ENCODE peak calls at places on chromosomes 2 and 18, in four cellular contexts. J is IMR-90, K is Peyer's patch, T is heart left ventricle. Y is an unnamed sample.

GRCh38 chr2:53519925-53520629 is 247.5 kb upstream of the CHAC2 start:
- DNase-seq in J (peak; percentile 21), K (no peak), T (no peak), Y (no peak)

GRCh38 chr2:159738509-159739390 is 26.4 kb downstream of the MARCHF7 start:
- DNase-seq in K (no peak), J (no peak), T (no peak), Y (no peak)

GRCh38 chr2:206614825-206615224 is 27.5 kb upstream of the FAM237A start:
- DNase-seq in J (peak; percentile 32), K (no peak), T (no peak), Y (no peak)

GRCh38 chr2:144516981-144517824 is 2.7 kb downstream of the ZEB2 start:
- DNase-seq in J (peak; percentile 98), T (peak; percentile 70), K (peak; percentile 63), Y (peak; percentile 53)

GRCh38 chr2:200028998-200029397 is 73.6 kb downstream of the MAIP1 start:
- DNase-seq in T (no peak), K (no peak), J (peak; percentile 12), Y (no peak)

GRCh38 chr2:101106453-101107181 is 44.6 kb downstream of the TBC1D8 start:
- DNase-seq in K (no peak), J (peak; percentile 1), T (no peak), Y (no peak)

GRCh38 chr18:21740474-21740723 is 193 bp upstream of the MIB1 start:
- DNase-seq in T (peak; percentile 99), K (peak; percentile 99), J (peak; percentile 94), Y (peak; percentile 98)

GRCh38 chr18:79868168-79868784 is 70.5 kb downstream of the KCNG2 start:
- DNase-seq in T (no peak), K (peak; percentile 43), J (no peak), Y (no peak)

GRCh38 chr2:118577202-118577601 is 270.2 kb downstream of the EN1 start:
- DNase-seq in K (no peak), J (no peak), T (no peak), Y (no peak)

GRCh38 chr18:79779021-79779699 is 18.6 kb upstream of the KCNG2 start:
- DNase-seq in T (peak; percentile 12), K (peak; percentile 21), J (no peak), Y (no peak)

GRCh38 chr2:101788995-101789970 is 91.8 kb downstream of the MAP4K4 start:
- DNase-seq in K (no peak), T (no peak), J (peak; percentile 44), Y (no peak)

GRCh38 chr18:26450989-26451682 is 97.2 kb downstream of the KCTD1 start:
- DNase-seq in J (no peak), K (no peak), T (no peak), Y (no peak)

GRCh38 chr2:69624611-69625010 is 18.9 kb downstream of the AAK1 start:
- DNase-seq in T (no peak), K (no peak), J (no peak), Y (no peak)

GRCh38 chr2:175441361-175441760 is 259.9 kb upstream of the ATP5MC3 start:
- DNase-seq in T (no peak), J (no peak), K (no peak), Y (no peak)

GRCh38 chr2:20611077-20611843 is 39.6 kb downstream of the HS1BP3 start:
- DNase-seq in K (peak; percentile 54), T (peak; percentile 87), J (peak; percentile 97), Y (peak; percentile 85)

GRCh38 chr2:97739020-97739892 is 25.9 kb downstream of the ZAP70 start:
- DNase-seq in K (peak; percentile 46), T (no peak), J (no peak), Y (no peak)

GRCh38 chr2:54881759-54882158 is 158.3 kb downstream of the EML6 start:
- DNase-seq in J (no peak), K (no peak), T (no peak), Y (no peak)

GRCh38 chr2:223934870-223935269 is 10.3 kb downstream of the WDFY1 start:
- DNase-seq in T (no peak), J (no peak), K (no peak), Y (no peak)
- H3K4me1 ChIP-seq in T (peaks cover 72% of the 10 kb centered on the region), J (peaks cover 20% of the 10 kb centered on the region), K (peaks cover 23% of the 10 kb centered on the region), Y (peaks cover 7% of the 10 kb centered on the region)

GRCh38 chr2:201235865-201236811 is 24.2 kb upstream of the CASP8 start:
- DNase-seq in J (peak; percentile 78), K (peak; percentile 56), T (peak; percentile 60), Y (peak; percentile 44)

GRCh38 chr2:201237486-201238241 is 22.7 kb upstream of the CASP8 start:
- DNase-seq in J (no peak), T (no peak), K (no peak), Y (no peak)

GRCh38 chr2:201232125-201232815 is 28.1 kb upstream of the CASP8 start:
- DNase-seq in T (peak; percentile 89), K (peak; percentile 86), J (peak; percentile 87), Y (peak; percentile 71)

GRCh38 chr2:201234167-201235139 is 25.9 kb upstream of the CASP8 start:
- DNase-seq in K (no peak), J (peak; percentile 46), T (no peak), Y (no peak)

GRCh38 chr2:201233192-201234166 is 26.9 kb upstream of the CASP8 start:
- DNase-seq in T (peak; percentile 63), K (peak; percentile 90), J (no peak), Y (peak; percentile 47)
- TF ChIP-seq POLR2A in T (peak; percentile 27), K (peak; percentile 95), J (no peak), Y (peak; percentile 35)

GRCh38 chr2:8527031-8527430 is 154.8 kb upstream of the ID2 start:
- DNase-seq in J (no peak), K (no peak), T (no peak), Y (no peak)

GRCh38 chr2:8525236-8525581 is 156.6 kb upstream of the ID2 start:
- DNase-seq in J (no peak), T (no peak), K (no peak), Y (no peak)

GRCh38 chr2:8526403-8526696 is 155.5 kb upstream of the ID2 start:
- DNase-seq in K (no peak), J (no peak), T (no peak), Y (no peak)

GRCh38 chr2:8524823-8525222 is 157.0 kb upstream of the ID2 start:
- DNase-seq in J (no peak), T (no peak), K (no peak), Y (no peak)

DNA sequence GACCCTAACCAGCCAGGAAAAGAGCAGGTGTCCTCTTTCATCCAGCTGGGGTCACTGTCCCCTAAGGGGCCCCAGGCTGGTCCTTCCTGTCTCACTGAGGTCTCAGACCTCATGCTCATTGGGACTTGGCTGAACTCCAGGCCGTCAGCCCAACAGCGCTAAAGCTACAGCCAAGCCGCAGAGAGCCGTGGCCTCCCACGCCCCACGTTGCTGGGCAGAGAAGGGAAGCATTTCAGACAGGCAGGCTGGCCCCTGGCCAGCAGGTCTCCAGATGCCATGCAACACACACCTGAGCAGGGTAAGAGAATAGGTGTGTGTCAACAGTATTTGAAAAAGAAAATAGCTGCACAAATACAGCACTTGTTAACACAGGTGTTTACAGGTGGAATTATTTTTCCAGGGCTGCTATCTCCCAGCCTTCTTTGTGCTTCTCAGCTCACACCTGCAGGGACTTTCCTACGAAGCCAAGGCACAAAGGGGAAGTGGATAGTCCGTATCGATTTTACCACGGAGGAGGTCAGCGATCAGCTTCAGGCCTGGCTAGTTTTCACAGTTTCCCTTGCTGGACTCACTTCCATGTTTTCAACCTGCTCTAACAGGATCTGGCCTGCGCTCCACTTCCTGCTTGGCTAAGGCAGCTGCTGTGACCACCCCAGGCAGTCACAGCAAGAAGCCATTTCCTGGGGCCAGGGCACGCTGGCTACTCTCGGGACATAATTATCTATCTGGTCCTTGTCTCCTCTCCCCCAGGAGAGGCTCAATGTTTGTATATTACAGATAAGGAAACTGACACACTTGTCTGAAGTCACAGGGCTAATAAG is 156.1 kb upstream of the ID2 start:
- DNase-seq in J (peak; percentile 12), T (peak; percentile 85), K (peak; percentile 79), Y (peak; percentile 32)
- H3K4me1 ChIP-seq in J (no peaks in the 10 kb centered on the region), T (peaks cover 21% of the 10 kb centered on the region), K (peaks cover 5% of the 10 kb centered on the region), Y (no peaks in the 10 kb centered on the region)

DNA sequence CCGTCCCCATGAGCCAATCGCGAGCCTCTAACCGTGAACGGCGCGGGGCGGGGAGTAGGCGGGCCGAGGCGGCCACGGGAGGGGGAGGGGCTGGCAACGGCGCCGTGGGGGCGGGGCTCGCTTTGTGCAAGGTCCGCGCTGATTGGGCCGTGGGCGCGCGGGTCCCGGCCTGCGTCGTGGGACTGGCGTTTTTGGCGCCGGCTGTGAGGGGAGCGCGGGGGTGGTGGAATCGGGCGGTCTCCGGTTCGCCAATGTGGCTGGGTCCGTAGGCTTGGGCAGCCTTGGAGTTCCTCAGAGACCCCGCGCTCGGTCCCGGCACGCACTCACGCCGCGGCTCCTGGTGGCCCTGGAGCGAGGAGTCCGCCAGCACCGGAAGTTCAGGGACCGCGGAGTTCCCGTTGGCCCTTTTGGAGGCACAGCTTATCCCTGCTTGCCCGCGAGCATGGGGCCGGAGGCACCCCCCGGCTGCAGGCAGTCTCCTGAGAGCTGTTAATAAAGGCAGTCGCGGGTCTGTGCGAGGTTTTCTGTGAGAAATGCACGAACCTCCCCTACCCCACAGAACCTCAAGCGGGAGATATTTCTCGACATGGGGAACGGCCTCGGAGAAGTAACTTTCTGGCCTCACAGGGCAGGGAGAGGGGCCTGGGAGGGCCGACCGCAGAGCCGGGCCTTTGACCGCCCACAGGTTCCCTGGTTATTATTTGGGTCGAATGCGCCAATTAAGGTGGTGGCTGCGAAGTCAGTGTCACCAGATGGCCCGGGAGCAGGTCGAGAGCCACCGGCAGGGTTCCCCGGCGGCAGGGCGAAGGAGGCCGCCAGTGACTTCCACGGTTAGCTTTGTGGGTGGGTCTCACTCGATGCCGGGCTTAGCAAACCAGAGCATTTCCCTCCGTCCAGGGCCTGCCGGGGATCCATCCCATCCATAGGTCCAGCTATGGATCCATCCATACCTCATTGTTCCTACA is 574 bp upstream of the NCL start:
- DNase-seq in K (peak; percentile 99), T (peak; percentile 99), J (no peak), Y (peak; percentile 98)
- TF ChIP-seq POLR2A in K (no peak), T (no peak), J (no peak), Y (no peak)

GRCh38 chr2:68371138-68371537 is 6.1 kb downstream of the PLEK start:
- DNase-seq in K (no peak), T (no peak), J (no peak), Y (no peak)

GRCh38 chr2:68368657-68369339 is 3.7 kb downstream of the PLEK start:
- DNase-seq in J (peak; percentile 81), K (no peak), T (no peak), Y (peak; percentile 17)

GRCh38 chr2:68367918-68368656 is 3.0 kb downstream of the PLEK start:
- DNase-seq in K (no peak), J (no peak), T (no peak), Y (no peak)

GRCh38 chr2:68371581-68371980 is 6.5 kb downstream of the PLEK start:
- DNase-seq in K (no peak), J (no peak), T (no peak), Y (no peak)

GRCh38 chr2:68369340-68369734 is 4.3 kb downstream of the PLEK start:
- DNase-seq in T (no peak), K (no peak), J (no peak), Y (no peak)
- H3K4me1 ChIP-seq in T (no peaks in the 10 kb centered on the region), K (no peaks in the 10 kb centered on the region), J (no peaks in the 10 kb centered on the region), Y (no peaks in the 10 kb centered on the region)

GRCh38 chr18:50849448-50849847 is 29.5 kb upstream of the ME2 start:
- DNase-seq in K (no peak), J (peak; percentile 11), T (no peak), Y (no peak)

GRCh38 chr18:50857694-50858093 is 21.2 kb upstream of the ME2 start:
- DNase-seq in K (no peak), T (no peak), J (no peak), Y (no peak)

GRCh38 chr18:50855976-50856772 is 22.7 kb upstream of the ME2 start:
- DNase-seq in T (no peak), J (no peak), K (no peak), Y (no peak)

GRCh38 chr18:50850307-50850706 is 28.6 kb upstream of the ME2 start:
- DNase-seq in J (no peak), T (no peak), K (no peak), Y (no peak)

GRCh38 chr18:50853863-50854271 is 25.1 kb upstream of the ME2 start:
- DNase-seq in K (peak; percentile 65), J (peak; percentile 57), T (no peak), Y (no peak)
- TF ChIP-seq POLR2A in K (peak; percentile 44), J (no peak), T (no peak), Y (no peak)